ENCODE peak calls at places on chromosomes 3 and 15, in four cellular contexts. Y, G, C and P are unnamed samples.
A peak's percentile ranks its signal among the peaks of the same experiment; 100 is the strongest.

GRCh38 chr3:181700168-181701087 is 11.3 kb upstream of the SOX2 start:
- DNase-seq in Y (peak; percentile 83), G (peak; percentile 21), C (peak; percentile 44), P (no peak)

GRCh38 chr3:101827211-101828174 is 21.8 kb upstream of the NFKBIZ start:
- DNase-seq in Y (peak; percentile 76), G (peak; percentile 93), C (peak; percentile 59), P (peak; percentile 40)

GRCh38 chr3:170689218-170689874 is 103.5 kb upstream of the SLC7A14 start:
- DNase-seq in Y (peak; percentile 51), G (no peak), C (no peak), P (no peak)

GRCh38 chr15:90885432-90886290 is 1.4 kb downstream of the FES start:
- DNase-seq in Y (peak; percentile 96), G (no peak), C (no peak), P (no peak)

GRCh38 chr3:110318108-110318507 is 753.5 kb upstream of the NECTIN3 start:
- DNase-seq in Y (no peak), G (no peak), C (no peak), P (no peak)

GRCh38 chr3:69020424-69020823 is 6.9 kb upstream of the EOGT start:
- DNase-seq in Y (no peak), G (no peak), C (no peak), P (no peak)

GRCh38 chr15:74552761-74553441 is 11.9 kb downstream of the ARID3B start:
- DNase-seq in Y (no peak), G (no peak), C (no peak), P (no peak)

GRCh38 chr3:149314807-149315578 is 18.4 kb downstream of the TM4SF18 start:
- DNase-seq in Y (no peak), G (no peak), C (peak; percentile 71), P (no peak)

GRCh38 chr3:50170689-50171088 is 15.6 kb downstream of the SEMA3F start:
- DNase-seq in Y (no peak), G (no peak), C (peak; percentile 48), P (no peak)

GRCh38 chr3:100268986-100269385 is 8.2 kb downstream of the TBC1D23 start:
- DNase-seq in Y (no peak), G (no peak), C (no peak), P (no peak)

GRCh38 chr15:101046826-101047225 is 127.7 kb downstream of the LRRK1 start:
- DNase-seq in Y (peak; percentile 33), G (no peak), C (no peak), P (no peak)

GRCh38 chr3:136266468-136266867 is 16.3 kb downstream of the PCCB start:
- DNase-seq in Y (no peak), G (no peak), C (peak; percentile 16), P (no peak)

GRCh38 chr15:28114721-28115622 is 15.9 kb upstream of the OCA2 start:
- DNase-seq in Y (no peak), G (no peak), C (no peak), P (no peak)

GRCh38 chr3:194346621-194347020 is 4.5 kb downstream of the CPN2 start:
- DNase-seq in Y (no peak), G (no peak), C (no peak), P (no peak)

GRCh38 chr3:22296641-22297040 is 545.6 kb upstream of the ZNF385D start:
- DNase-seq in Y (no peak), G (no peak), C (no peak), P (no peak)

GRCh38 chr3:111732248-111732879 is 126.7 kb upstream of the PHLDB2 start:
- DNase-seq in Y (no peak), G (no peak), C (peak; percentile 77), P (no peak)

GRCh38 chr15:63870403-63871209 is 36.9 kb upstream of the HERC1 start:
- DNase-seq in Y (no peak), G (no peak), C (peak; percentile 61), P (no peak)

GRCh38 chr3:107710851-107711250 is 188.1 kb downstream of the BBX start:
- DNase-seq in Y (no peak), G (no peak), C (no peak), P (no peak)

GRCh38 chr3:147398841-147399534 is 7.4 kb downstream of the ZIC4 start:
- DNase-seq in Y (peak; percentile 19), G (no peak), C (no peak), P (no peak)

GRCh38 chr3:164550857-164551256 is 527.4 kb downstream of the SI start:
- DNase-seq in Y (no peak), G (no peak), C (no peak), P (no peak)

GRCh38 chr3:134348524-134348923 is 25.7 kb downstream of the AMOTL2 start:
- DNase-seq in Y (no peak), G (no peak), C (no peak), P (no peak)

GRCh38 chr15:65329298-65329990 is 25.0 kb downstream of the RNU5B-1 start:
- DNase-seq in Y (no peak), G (no peak), C (no peak), P (no peak)

GRCh38 chr3:67031986-67032385 is 33.9 kb downstream of the KBTBD8 start:
- DNase-seq in Y (no peak), G (no peak), C (no peak), P (no peak)

GRCh38 chr3:177754508-177754921 is 557.2 kb upstream of the TBL1XR1 start:
- DNase-seq in Y (no peak), G (no peak), C (no peak), P (no peak)

GRCh38 chr3:183664913-183665381 is 29.5 kb downstream of the KLHL24 start:
- DNase-seq in Y (no peak), G (no peak), C (no peak), P (no peak)

GRCh38 chr15:48406911-48407310 is 75.7 kb downstream of the DUT start:
- DNase-seq in Y (no peak), G (no peak), C (no peak), P (no peak)

GRCh38 chr15:50800715-50801114 is 35.2 kb upstream of the SPPL2A start:
- DNase-seq in Y (no peak), G (no peak), C (no peak), P (no peak)

GRCh38 chr15:72179950-72180581 is 17.5 kb downstream of the GRAMD2A start:
- DNase-seq in Y (no peak), G (no peak), C (peak; percentile 36), P (no peak)

GRCh38 chr15:63503739-63504246 is 600 bp upstream of the USP3 start:
- DNase-seq in Y (no peak), G (no peak), C (peak; percentile 71), P (no peak)

GRCh38 chr15:42137461-42138261 is 18.8 kb downstream of the PLA2G4F start:
- DNase-seq in Y (peak; percentile 56), G (no peak), C (peak; percentile 48), P (no peak)

GRCh38 chr15:29925227-29926082 is 103.2 kb upstream of the TJP1 start:
- DNase-seq in Y (peak; percentile 93), G (no peak), C (peak; percentile 57), P (no peak)

GRCh38 chr15:59296181-59296617 is 76.5 kb downstream of the MYO1E start:
- DNase-seq in Y (no peak), G (no peak), C (no peak), P (no peak)

GRCh38 chr3:153161714-153162512 is at the start of gene RAP2B:
- DNase-seq in Y (peak; percentile 88), G (peak; percentile 50), C (peak; percentile 85), P (peak; percentile 84)

GRCh38 chr3:101155828-101156227 is 162.6 kb upstream of the ABI3BP start:
- DNase-seq in Y (no peak), G (no peak), C (no peak), P (no peak)

GRCh38 chr3:23959147-23959900 is 14.2 kb downstream of the NR1D2 start:
- DNase-seq in Y (no peak), G (no peak), C (peak; percentile 18), P (no peak)

GRCh38 chr3:58164199-58164879 is 46.4 kb downstream of the DNASE1L3 start:
- DNase-seq in Y (no peak), G (no peak), C (no peak), P (no peak)

DNA sequence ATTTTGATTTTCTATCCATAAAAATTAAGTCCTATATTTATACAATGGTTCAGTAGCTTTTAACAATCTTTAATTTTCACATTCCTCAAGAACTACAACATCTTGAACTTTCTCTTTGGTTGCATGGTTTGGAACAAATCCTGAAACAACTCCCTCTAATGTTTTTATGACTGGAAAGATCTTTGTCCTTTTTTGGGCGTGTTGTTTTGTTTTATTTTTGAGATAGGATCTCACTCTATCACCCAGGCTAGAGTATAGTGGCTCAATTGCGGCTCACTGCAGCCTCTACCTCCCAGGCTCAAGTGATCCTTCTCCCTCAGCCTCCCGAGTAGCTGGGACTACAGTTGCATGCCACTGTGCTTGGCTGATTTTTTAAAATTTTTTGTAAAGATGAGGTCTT is 4.0 kb downstream of the STX19 start:
- DNase-seq in Y (no peak), G (no peak), C (no peak), P (no peak)
- TF ChIP-seq TAF1 in Y (no peak), G (no peak), C (no peak), P (no peak)

DNA sequence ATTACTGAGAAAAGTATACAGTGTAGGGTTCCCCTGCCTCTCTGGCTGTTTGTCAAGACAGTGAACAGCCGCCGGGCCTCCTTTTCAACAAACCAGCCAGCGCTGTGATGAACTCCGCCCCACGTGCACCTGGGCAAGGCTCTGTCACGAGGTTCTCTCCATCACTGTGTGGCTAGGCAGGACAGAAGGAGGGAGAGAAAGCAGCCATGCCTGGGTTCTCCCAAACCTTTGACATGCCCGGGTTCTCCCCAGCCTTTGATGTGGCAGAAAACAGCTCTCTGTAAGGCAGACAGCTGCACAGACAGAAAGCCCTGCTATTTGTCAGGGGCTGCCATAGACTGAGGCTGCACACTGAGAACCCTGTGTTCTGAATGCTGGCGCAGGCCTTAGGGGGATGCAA is 101.4 kb upstream of the TRPM1 start:
- DNase-seq in Y (no peak), G (no peak), C (no peak), P (no peak)
- TF ChIP-seq POLR2AphosphoS5 in Y (no peak), G (no peak), C (no peak), P (no peak)

DNA sequence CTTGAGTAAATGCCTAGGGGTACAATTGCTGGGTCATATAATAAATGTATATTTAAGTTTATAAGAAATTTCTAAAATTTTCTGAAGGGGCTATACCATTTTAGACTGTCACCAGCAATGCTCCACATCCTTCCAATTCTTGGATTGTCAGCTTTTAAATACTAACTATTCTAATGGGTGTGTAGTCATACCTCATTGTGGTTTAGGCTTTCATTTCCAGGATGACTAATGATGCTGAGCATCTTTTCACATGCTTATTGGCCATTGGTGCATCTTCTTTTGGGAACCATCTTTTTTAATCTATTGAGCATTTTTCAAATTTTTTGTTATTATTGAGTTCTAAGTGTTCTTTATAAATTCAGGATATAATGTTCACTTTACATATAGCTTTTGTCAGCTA is 52.5 kb upstream of the CORO2B start:
- DNase-seq in Y (no peak), G (no peak), C (no peak), P (no peak)
- TF ChIP-seq POLR2A in Y (no peak), G (no peak), C (no peak), P (no peak)

DNA sequence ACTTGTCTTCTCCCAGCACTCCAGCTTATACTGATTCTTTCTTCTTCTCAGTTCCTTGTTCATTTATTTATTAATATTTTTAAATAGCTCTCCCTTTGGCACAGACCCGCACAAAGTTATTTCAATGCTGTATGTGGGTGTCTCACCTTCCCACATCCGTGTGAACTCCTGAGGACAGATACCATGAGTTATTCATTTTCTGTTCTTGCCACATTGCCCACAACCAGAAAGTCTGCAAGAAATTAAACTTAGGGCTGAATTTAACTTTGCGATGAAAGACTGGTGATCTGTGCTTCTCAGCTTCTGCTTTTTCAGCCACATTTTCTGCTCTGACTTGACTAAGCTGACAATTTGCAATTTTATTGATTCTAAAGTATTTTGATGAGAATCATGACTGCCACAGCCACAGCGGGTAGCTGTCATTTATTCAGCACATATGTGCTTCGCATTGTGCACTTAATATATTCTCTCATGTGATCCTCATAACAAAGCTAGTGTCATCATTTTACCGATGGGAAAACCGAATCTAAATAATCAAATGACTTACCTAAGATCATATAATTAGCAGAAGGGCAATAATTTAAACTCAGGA is 569.8 kb downstream of the EDEM1 start:
- DNase-seq in Y (no peak), G (peak; percentile 35), C (no peak), P (no peak)
- TF ChIP-seq TAF1 in Y (no peak), G (no peak), C (no peak), P (no peak)

GRCh38 chr15:82838096-82838735 is 28.8 kb downstream of the WHAMM start:
- DNase-seq in Y (no peak), G (no peak), C (no peak), P (no peak)
- TF ChIP-seq POLR2AphosphoS5 in Y (no peak), G (no peak), C (no peak), P (no peak)